ENCODE peak calls at places on chromosomes 2 and 18, in six cellular contexts. M, N, P, E, J and S are unnamed samples.

GRCh38 chr2:20822535-20823490 is at the start of gene LDAH:
- DNase-seq in P (no peak), J (peak), M (peak), E (peak), N (peak), S (peak)

GRCh38 chr2:26986576-26986975 is 16.1 kb downstream of the MAPRE3 start:
- DNase-seq in P (no peak), E (peak), J (no peak), M (no peak), N (no peak), S (no peak)

GRCh38 chr2:53600835-53601234 is 166.8 kb upstream of the CHAC2 start:
- DNase-seq in J (no peak), E (peak), M (no peak), N (no peak), P (no peak), S (no peak)

GRCh38 chr2:72619622-72620021 is 206.2 kb downstream of the EXOC6B start:
- DNase-seq in J (no peak), E (no peak), P (no peak), M (no peak), N (peak), S (no peak)

GRCh38 chr18:61922435-61922834 is 29.6 kb upstream of the RNF152 start:
- DNase-seq in N (no peak), P (peak), M (peak), E (peak), J (no peak), S (peak)

GRCh38 chr2:136129601-136130000 is 11.7 kb upstream of the CXCR4 start:
- DNase-seq in J (no peak), M (no peak), E (no peak), N (no peak), P (peak), S (no peak)

GRCh38 chr2:146295080-146295670 is 1549.7 kb upstream of the ACVR2A start:
- DNase-seq in N (peak), J (no peak), E (peak), P (peak), M (no peak), S (peak)

GRCh38 chr2:139925903-139926302 is 1145.7 kb upstream of the NXPH2 start:
- DNase-seq in N (no peak), E (no peak), J (no peak), M (no peak), P (no peak), S (no peak)

GRCh38 chr2:83900859-83901258 is 558.2 kb downstream of the SUCLG1 start:
- DNase-seq in M (peak), J (no peak), N (no peak), E (peak), P (peak), S (peak)

GRCh38 chr2:139864821-139865302 is 1084.7 kb upstream of the NXPH2 start:
- DNase-seq in E (no peak), P (no peak), M (no peak), N (no peak), J (peak), S (no peak)

GRCh38 chr2:30963184-30963583 is 155.9 kb upstream of the CAPN13 start:
- DNase-seq in M (no peak), E (no peak), P (no peak), J (no peak), N (no peak), S (no peak)

GRCh38 chr2:30957591-30957990 is 150.3 kb upstream of the CAPN13 start:
- DNase-seq in N (no peak), M (no peak), E (no peak), J (no peak), P (no peak), S (no peak)

GRCh38 chr2:30958571-30959220 is 151.4 kb upstream of the CAPN13 start:
- DNase-seq in E (no peak), P (no peak), J (no peak), M (no peak), N (no peak), S (no peak)

GRCh38 chr2:30956995-30957394 is 149.7 kb upstream of the CAPN13 start:
- DNase-seq in M (no peak), J (no peak), E (no peak), P (no peak), N (no peak), S (no peak)

DNA sequence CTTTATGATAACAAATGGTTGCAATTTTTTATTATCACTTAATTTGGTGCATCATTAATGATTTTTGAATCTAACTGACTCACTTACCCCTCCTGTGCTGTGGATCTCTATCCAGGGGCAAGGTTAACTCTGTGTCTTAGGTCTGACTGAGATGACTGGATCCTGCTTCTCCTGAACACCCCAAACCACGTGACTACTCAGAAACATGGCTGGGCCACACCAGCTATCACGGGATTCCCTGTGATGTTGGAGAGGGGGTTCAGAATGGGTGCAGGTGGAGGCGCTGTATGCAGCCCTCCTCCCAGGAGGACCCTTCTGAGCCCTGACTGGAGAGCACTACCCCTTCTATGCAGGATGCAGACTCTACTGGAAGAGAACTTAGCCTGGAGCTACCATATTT is 152.4 kb upstream of the CAPN13 start:
- DNase-seq in M (no peak), E (no peak), P (no peak), N (no peak), J (no peak), S (no peak)
- H3K4me2 ChIP-seq in M (no peak), E (no peak), P (no peak), N (no peak), J (no peak), S (no peak)

GRCh38 chr2:97743913-97744312 is 30.5 kb downstream of the ZAP70 start:
- DNase-seq in M (no peak), E (no peak), P (no peak), J (no peak), N (no peak), S (no peak)
- H3K4me2 ChIP-seq in M (no peak), E (no peak), P (no peak), J (no peak), N (no peak), S (no peak)

GRCh38 chr2:12709207-12709522 is 7.6 kb upstream of the TRIB2 start:
- DNase-seq in P (peak), E (no peak), N (no peak), J (no peak), M (no peak), S (no peak)
- H3K4me2 ChIP-seq in P (peak), E (no peak), N (no peak), J (no peak), M (no peak), S (no peak)

DNA sequence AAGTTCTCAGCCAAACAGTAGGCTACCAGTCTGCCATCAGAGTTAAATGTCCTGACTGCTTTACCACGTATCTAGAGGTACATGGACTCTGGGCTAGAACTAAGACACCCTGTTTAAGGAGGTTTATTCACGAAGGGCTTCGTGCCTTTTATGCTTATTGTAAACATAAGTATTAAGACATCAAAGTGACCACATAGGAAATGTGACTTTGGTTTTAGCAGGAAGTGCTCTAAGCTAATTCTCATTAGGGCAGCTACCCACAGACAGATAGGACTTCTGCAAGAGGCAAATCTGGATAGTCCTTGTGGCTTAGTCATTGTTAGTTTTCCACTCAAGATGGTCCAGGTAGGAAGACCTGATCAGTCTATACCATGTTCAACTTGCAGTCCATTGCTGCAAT is 233.3 kb upstream of the MGAT5 start:
- DNase-seq in M (no peak), P (no peak), E (no peak), J (no peak), N (no peak), S (no peak)
- H3K4me2 ChIP-seq in M (no peak), P (no peak), E (no peak), J (no peak), N (no peak), S (no peak)

GRCh38 chr2:85698184-85698879 is 4.2 kb downstream of the GNLY start:
- DNase-seq in P (no peak), N (no peak), M (no peak), E (no peak), J (no peak), S (no peak)
- H3K4me2 ChIP-seq in P (no peak), N (no peak), M (no peak), E (no peak), J (no peak), S (no peak)

GRCh38 chr2:238884812-238885408 is 37.0 kb downstream of the TWIST2 start:
- DNase-seq in J (no peak), E (no peak), P (no peak), N (no peak), M (no peak), S (no peak)
- H3K4me2 ChIP-seq in J (no peak), E (no peak), P (no peak), N (no peak), M (no peak), S (no peak)

GRCh38 chr2:176297067-176297466 is 27.8 kb downstream of the MTX2 start:
- DNase-seq in J (no peak), N (peak), E (no peak), M (no peak), P (no peak), S (no peak)
- H3K4me2 ChIP-seq in J (no peak), N (no peak), E (no peak), M (no peak), P (no peak), S (no peak)

GRCh38 chr2:85823951-85824350 is 64.8 kb downstream of the ST3GAL5 start:
- DNase-seq in P (no peak), N (no peak), E (no peak), J (no peak), M (no peak), S (no peak)
- H3K4me2 ChIP-seq in P (no peak), N (no peak), E (no peak), J (no peak), M (no peak), S (no peak)